ENCODE peak calls at places on chromosomes 1 and 21, in six cellular contexts. L, G, I, R, J and Y are unnamed samples.

GRCh38 chr1:153711006-153711405 is 16.8 kb upstream of the INTS3 start:
- DNase-seq in J (no peak), I (no peak), L (no peak), G (no peak), R (no peak), Y (no peak)

GRCh38 chr1:60033066-60033465 is 40.5 kb downstream of the C1orf87 start:
- DNase-seq in R (no peak), G (no peak), I (no peak), J (no peak), L (no peak), Y (no peak)

GRCh38 chr21:33674226-33674625 is 31.9 kb downstream of the ITSN1 start:
- DNase-seq in G (no peak), L (peak), I (no peak), J (no peak), R (no peak), Y (no peak)

GRCh38 chr1:246761386-246761785 is 37.2 kb downstream of the SCCPDH start:
- DNase-seq in J (no peak), G (no peak), R (no peak), I (no peak), L (no peak), Y (peak)

GRCh38 chr1:98402860-98403259 is 258.7 kb upstream of the SNX7 start:
- DNase-seq in G (no peak), L (no peak), J (no peak), I (no peak), R (no peak), Y (no peak)

GRCh38 chr1:84247425-84248220 is 53.9 kb upstream of the SAMD13 start:
- DNase-seq in G (no peak), J (no peak), R (peak), I (no peak), L (no peak), Y (peak)

GRCh38 chr1:29096255-29096896 is 27.3 kb downstream of the TMEM200B start:
- DNase-seq in J (peak), I (peak), G (no peak), L (no peak), R (no peak), Y (no peak)

GRCh38 chr1:210944255-210944654 is 189.7 kb downstream of the KCNH1 start:
- DNase-seq in G (no peak), I (no peak), J (no peak), L (no peak), R (no peak), Y (no peak)

GRCh38 chr1:220407101-220407683 is 120.7 kb upstream of the MARK1 start:
- DNase-seq in G (no peak), L (no peak), I (no peak), R (no peak), J (no peak), Y (no peak)

GRCh38 chr1:18569251-18569650 is 61.4 kb upstream of the PAX7 start:
- DNase-seq in J (no peak), I (no peak), L (no peak), R (no peak), G (no peak), Y (no peak)

GRCh38 chr1:58244872-58245271 is 301.7 kb downstream of the OMA1 start:
- DNase-seq in I (no peak), L (no peak), G (no peak), R (no peak), J (no peak), Y (no peak)

GRCh38 chr1:62349470-62350233 is 30.4 kb upstream of the KANK4 start:
- DNase-seq in G (no peak), L (no peak), R (no peak), J (no peak), I (no peak), Y (no peak)

GRCh38 chr1:180563013-180563827 is 4.5 kb downstream of the OVAAL start:
- DNase-seq in R (peak), J (no peak), I (no peak), L (no peak), G (no peak), Y (peak)

GRCh38 chr1:36159614-36160387 is 3.8 kb downstream of the MAP7D1 start:
- DNase-seq in G (no peak), R (no peak), L (peak), I (no peak), J (no peak), Y (no peak)

GRCh38 chr1:154749078-154749760 is 120.9 kb downstream of the KCNN3 start:
- DNase-seq in L (no peak), I (no peak), R (peak), J (no peak), G (no peak), Y (peak)

GRCh38 chr1:42741706-42742105 is 1.7 kb upstream of the CLDN19 start:
- DNase-seq in L (no peak), I (no peak), J (no peak), G (no peak), R (no peak), Y (no peak)

GRCh38 chr1:204545202-204545601 is 29.0 kb downstream of the MDM4 start:
- DNase-seq in J (no peak), L (no peak), I (no peak), R (no peak), G (no peak), Y (peak)

GRCh38 chr1:204170494-204171155 is 4.5 kb upstream of the REN start:
- DNase-seq in G (no peak), L (no peak), J (no peak), I (no peak), R (no peak), Y (no peak)